ENCODE peak calls at places on chromosomes 5 and 9, in five cellular contexts. F is NB4, V is upper lobe of right lung, Q is KG1, B is SW 1271. Z is an unnamed sample.

GRCh38 chr5:16072616-16073015 is 107.0 kb downstream of the MARCHF11 start:
- DNase-seq in B (no peak), V (no peak), Q (no peak), F (no peak), Z (no peak)

GRCh38 chr9:1721219-1721618 is 293.9 kb upstream of the SMARCA2 start:
- DNase-seq in B (no peak), F (no peak), Q (no peak), V (no peak), Z (no peak)

GRCh38 chr5:165457854-165458481 is 1952.5 kb downstream of the MAT2B start:
- DNase-seq in B (no peak), F (peak), V (no peak), Q (no peak), Z (no peak)

GRCh38 chr9:82475584-82476328 is 487.2 kb downstream of the SPATA31D1 start:
- DNase-seq in Q (no peak), F (no peak), V (no peak), B (no peak), Z (no peak)

GRCh38 chr5:179293276-179293675 is 52.0 kb downstream of the ADAMTS2 start:
- DNase-seq in Q (no peak), B (no peak), F (no peak), V (peak), Z (no peak)

GRCh38 chr9:101354765-101355708 is 29.8 kb downstream of the BAAT start:
- DNase-seq in V (no peak), B (no peak), F (no peak), Q (no peak), Z (no peak)

GRCh38 chr5:64939772-64940510 is 171.2 kb downstream of the CWC27 start:
- DNase-seq in B (no peak), F (no peak), V (peak), Q (no peak), Z (no peak)

GRCh38 chr5:68405026-68405684 is 189.6 kb downstream of the PIK3R1 start:
- DNase-seq in V (no peak), F (peak), B (no peak), Q (no peak), Z (no peak)

GRCh38 chr5:80245986-80246781 is 9.7 kb downstream of the SERINC5 start:
- DNase-seq in B (no peak), F (no peak), V (no peak), Q (no peak), Z (no peak)

GRCh38 chr5:138695781-138696180 is 57.4 kb upstream of the CTNNA1 start:
- DNase-seq in V (no peak), B (no peak), Q (no peak), F (no peak), Z (no peak)

GRCh38 chr5:83924891-83925290 is 204.2 kb upstream of the HAPLN1 start:
- DNase-seq in F (no peak), V (no peak), B (no peak), Q (no peak), Z (no peak)

GRCh38 chr5:159034083-159034824 is 65.5 kb downstream of the EBF1 start:
- DNase-seq in Q (no peak), V (no peak), B (no peak), F (peak), Z (no peak)

Z was measured in SIG-M5.